ENCODE peak calls at places on chromosomes 3 and 15, in ten cellular contexts. U is Daoy; X is stimulated activated CD4-positive, alpha-beta T cell treated with anti-CD3 and anti-CD28 coated beads, Interleukin-15, amount 100 ng/mL, for 1 hour; V is Calu3; L is omental fat pad; B is Right ventricle myocardium superior; A is 8988T; R is stimulated activated CD8-positive, alpha-beta memory T cell treated with anti-CD3 and anti-CD28 coated beads, Interleukin-4, amount 100 ng/mL, for 24 hours; D is A172; Q is effector memory CD8-positive, alpha-beta T cell. N is an unnamed sample.

GRCh38 chr15:32671339-32672325 is 30.1 kb downstream of the SCG5 start:
- DNase-seq in U (no peak), X (no peak), V (no peak), L (no peak), B (no peak), A (no peak), R (no peak), D (no peak), Q (no peak), N (no peak)

GRCh38 chr15:39596358-39597051 is 15.6 kb downstream of the THBS1 start:
- DNase-seq in U (no peak), X (no peak), V (no peak), L (no peak), B (no peak), A (no peak), R (no peak), D (no peak), Q (no peak), N (no peak)

GRCh38 chr15:101373580-101373979 is 78.5 kb upstream of the SNRPA1 start:
- DNase-seq in U (no peak), X (no peak), V (no peak), L (no peak), B (no peak), A (no peak), R (no peak), D (no peak), Q (no peak), N (no peak)

GRCh38 chr3:66021731-66022131 is 17.0 kb downstream of the MAGI1 start:
- DNase-seq in U (peak; percentile 41), X (no peak), V (peak; percentile 32), L (no peak), B (no peak), A (peak; percentile 39), R (no peak), D (peak; percentile 67), Q (no peak), N (no peak)

GRCh38 chr3:14143826-14144225 is 19.0 kb downstream of the TMEM43 start:
- DNase-seq in U (peak; percentile 82), X (no peak), V (peak; percentile 34), L (no peak), B (peak; percentile 58), A (peak; percentile 65), R (no peak), D (peak; percentile 83), Q (no peak), N (peak; percentile 57)

GRCh38 chr3:31219131-31219843 is 313.4 kb upstream of the STT3B start:
- DNase-seq in U (no peak), X (no peak), V (no peak), L (no peak), B (no peak), A (no peak), R (no peak), D (no peak), Q (no peak), N (no peak)

GRCh38 chr3:177725165-177725564 is 527.9 kb upstream of the TBL1XR1 start:
- DNase-seq in U (no peak), X (no peak), V (no peak), L (no peak), B (no peak), A (no peak), R (no peak), D (no peak), Q (no peak), N (no peak)

GRCh38 chr3:173135059-173135458 is 6.0 kb downstream of the SPATA16 start:
- DNase-seq in U (peak; percentile 21), X (no peak), V (no peak), L (no peak), B (no peak), A (no peak), R (no peak), D (peak; percentile 5), Q (no peak), N (no peak)

GRCh38 chr15:98715401-98715800 is 67.1 kb downstream of the IGF1R start:
- DNase-seq in U (no peak), X (no peak), V (no peak), L (no peak), B (no peak), A (no peak), R (no peak), D (no peak), Q (no peak), N (no peak)

GRCh38 chr3:77348244-77348855 is 308.5 kb downstream of the ROBO2 start:
- DNase-seq in U (peak; percentile 4), X (no peak), V (peak; percentile 24), L (no peak), B (no peak), A (no peak), R (no peak), D (peak; percentile 35), Q (no peak), N (no peak)

GRCh38 chr3:196537319-196537984 is 22.3 kb upstream of the SMCO1 start:
- DNase-seq in U (peak; percentile 36), X (peak; percentile 29), V (peak; percentile 53), L (peak; percentile 69), B (no peak), A (no peak), R (peak; percentile 52), D (no peak), Q (peak; percentile 58), N (no peak)

GRCh38 chr3:148861277-148861869 is 3.7 kb upstream of the CPA3 start:
- DNase-seq in U (peak; percentile 50), X (no peak), V (no peak), L (no peak), B (no peak), A (no peak), R (no peak), D (peak; percentile 63), Q (no peak), N (no peak)

GRCh38 chr3:58581328-58582091 is 4.3 kb upstream of the FAM107A start:
- DNase-seq in U (no peak), X (no peak), V (no peak), L (no peak), B (no peak), A (no peak), R (no peak), D (no peak), Q (no peak), N (no peak)

GRCh38 chr15:49060710-49061483 is 14.7 kb upstream of the SECISBP2L start:
- DNase-seq in U (no peak), X (no peak), V (no peak), L (no peak), B (no peak), A (no peak), R (no peak), D (no peak), Q (no peak), N (no peak)

GRCh38 chr3:144011251-144011799 is 39.7 kb downstream of the DIPK2A start:
- DNase-seq in U (no peak), X (no peak), V (no peak), L (no peak), B (no peak), A (no peak), R (no peak), D (no peak), Q (no peak), N (no peak)

GRCh38 chr15:78049691-78050440 is 27.6 kb downstream of the TBC1D2B start:
- DNase-seq in U (peak; percentile 64), X (no peak), V (no peak), L (no peak), B (no peak), A (no peak), R (peak; percentile 55), D (peak; percentile 85), Q (peak; percentile 45), N (no peak)

GRCh38 chr3:31567036-31567435 is 34.3 kb downstream of the STT3B start:
- DNase-seq in U (peak; percentile 3), X (no peak), V (peak; percentile 24), L (no peak), B (no peak), A (no peak), R (peak; percentile 8), D (no peak), Q (no peak), N (no peak)

GRCh38 chr3:11825271-11825670 is 21.4 kb downstream of the TAMM41 start:
- DNase-seq in U (no peak), X (no peak), V (no peak), L (no peak), B (no peak), A (no peak), R (no peak), D (no peak), Q (no peak), N (no peak)

GRCh38 chr15:91970142-91970541 is 116.6 kb downstream of the SLCO3A1 start:
- DNase-seq in U (no peak), X (no peak), V (no peak), L (no peak), B (peak; percentile 91), A (no peak), R (no peak), D (no peak), Q (no peak), N (peak; percentile 50)

GRCh38 chr3:87446849-87447387 is 170.5 kb upstream of the POU1F1 start:
- DNase-seq in U (no peak), X (no peak), V (no peak), L (no peak), B (no peak), A (no peak), R (no peak), D (no peak), Q (no peak), N (no peak)

GRCh38 chr15:85941186-85941855 is 138.3 kb upstream of the AGBL1 start:
- DNase-seq in U (no peak), X (no peak), V (no peak), L (no peak), B (no peak), A (no peak), R (no peak), D (peak; percentile 17), Q (no peak), N (no peak)

GRCh38 chr15:72796210-72796514 is 12.6 kb upstream of the ADPGK start:
- DNase-seq in U (peak; percentile 72), X (no peak), V (no peak), L (no peak), B (no peak), A (no peak), R (no peak), D (no peak), Q (no peak), N (no peak)

GRCh38 chr3:160194438-160194837 is 30.8 kb upstream of the C3orf80 start:
- DNase-seq in U (no peak), X (no peak), V (no peak), L (no peak), B (no peak), A (no peak), R (no peak), D (no peak), Q (no peak), N (no peak)

GRCh38 chr15:92430067-92430435 is 36.4 kb downstream of the ST8SIA2 start:
- DNase-seq in U (no peak), X (no peak), V (no peak), L (no peak), B (no peak), A (no peak), R (no peak), D (no peak), Q (no peak), N (no peak)

GRCh38 chr3:59426851-59427565 is 377.2 kb upstream of the CFAP20DC start:
- DNase-seq in U (peak; percentile 6), X (no peak), V (no peak), L (no peak), B (no peak), A (no peak), R (no peak), D (peak; percentile 24), Q (no peak), N (no peak)

GRCh38 chr3:104132566-104132997 is 1234.1 kb upstream of the ALCAM start:
- DNase-seq in U (no peak), X (no peak), V (no peak), L (no peak), B (no peak), A (no peak), R (no peak), D (peak; percentile 58), Q (no peak), N (no peak)

GRCh38 chr3:62632510-62633294 is 242.5 kb downstream of the CADPS start:
- DNase-seq in U (no peak), X (no peak), V (no peak), L (no peak), B (no peak), A (peak; percentile 15), R (no peak), D (no peak), Q (no peak), N (no peak)

GRCh38 chr3:159724627-159725026 is 264.0 kb upstream of the IL12A start:
- DNase-seq in U (no peak), X (no peak), V (no peak), L (no peak), B (no peak), A (no peak), R (no peak), D (peak; percentile 14), Q (no peak), N (no peak)